ENCODE peak calls at places on chromosomes 7 and 10, in ten cellular contexts. W is fibroblast of gingiva; F is NCI-H446; X is A549; G is T-helper 22 cell; Q is naive thymus-derived CD8-positive, alpha-beta T cell; A is A673; Y is neural crest cell; B is hypothalamus; S is stimulated activated CD4-positive, alpha-beta T cell treated with anti-CD3 and anti-CD28 coated beads, Interleukin-1b, Interleukin-23, amount 100 ng/mL, for 24 hours. O is an unnamed sample.

GRCh38 chr7:112573302-112574039 is 92.7 kb downstream of the LSMEM1 start:
- DNase-seq in W (no peak), F (no peak), X (no peak), G (no peak), Q (no peak), A (peak), Y (no peak), B (no peak), S (no peak), O (no peak)

GRCh38 chr10:11849908-11850307 is 26.8 kb downstream of the PROSER2 start:
- DNase-seq in W (peak), F (no peak), X (no peak), G (no peak), Q (no peak), A (no peak), Y (no peak), B (no peak), S (no peak), O (no peak)

GRCh38 chr7:20894806-20895205 is 108.1 kb upstream of the SP8 start:
- DNase-seq in W (no peak), F (no peak), X (no peak), G (no peak), Q (no peak), A (no peak), Y (no peak), B (no peak), S (no peak), O (no peak)

GRCh38 chr10:11586170-11586569 is 25.3 kb downstream of the USP6NL start:
- DNase-seq in W (no peak), F (no peak), X (no peak), G (no peak), Q (no peak), A (peak), Y (no peak), B (no peak), S (no peak), O (peak)

GRCh38 chr7:155810607-155811559 is 1.4 kb downstream of the SHH start:
- DNase-seq in W (no peak), F (no peak), X (no peak), G (no peak), Q (no peak), A (no peak), Y (no peak), B (no peak), S (no peak), O (no peak)

GRCh38 chr7:84502222-84502621 is 307.6 kb upstream of the SEMA3A start:
- DNase-seq in W (no peak), F (peak), X (no peak), G (no peak), Q (no peak), A (no peak), Y (no peak), B (no peak), S (no peak), O (no peak)

GRCh38 chr7:150374026-150374425 is 5.1 kb upstream of the ZNF775 start:
- DNase-seq in W (no peak), F (no peak), X (no peak), G (no peak), Q (no peak), A (no peak), Y (no peak), B (no peak), S (no peak), O (no peak)

GRCh38 chr7:40899151-40899550 is 764.3 kb downstream of the SUGCT start:
- DNase-seq in W (no peak), F (no peak), X (no peak), G (no peak), Q (no peak), A (no peak), Y (no peak), B (no peak), S (no peak), O (peak)

GRCh38 chr10:59206204-59206720 is 29.8 kb downstream of the PHYHIPL start:
- DNase-seq in W (no peak), F (no peak), X (no peak), G (no peak), Q (no peak), A (no peak), Y (no peak), B (no peak), S (no peak), O (no peak)

GRCh38 chr10:73117976-73118743 is 7.9 kb downstream of the NUDT13 start:
- DNase-seq in W (peak), F (no peak), X (no peak), G (no peak), Q (no peak), A (peak), Y (no peak), B (no peak), S (no peak), O (peak)

GRCh38 chr10:5566606-5567005 is 41.8 kb downstream of the CALML3 start:
- DNase-seq in W (no peak), F (no peak), X (no peak), G (no peak), Q (peak), A (no peak), Y (no peak), B (no peak), S (no peak), O (no peak)

GRCh38 chr10:129658673-129659072 is 191.6 kb downstream of the MGMT start:
- DNase-seq in W (peak), F (no peak), X (no peak), G (no peak), Q (no peak), A (peak), Y (no peak), B (no peak), S (no peak), O (no peak)

GRCh38 chr10:104122273-104123107 is 519 bp downstream of the SFR1 start:
- DNase-seq in W (no peak), F (no peak), X (no peak), G (no peak), Q (no peak), A (no peak), Y (no peak), B (no peak), S (no peak), O (peak)

GRCh38 chr10:18713077-18713476 is 53.8 kb downstream of the ARL5B start:
- DNase-seq in W (peak), F (peak), X (peak), G (no peak), Q (no peak), A (peak), Y (no peak), B (peak), S (no peak), O (peak)